ENCODE peak calls at places on chromosomes 3 and 15, in eight cellular contexts. Q is bronchial epithelial cell, C is body of pancreas, N is psoas muscle, K is AG09309, T is RWPE1, U is neural progenitor cell, M is colonic mucosa. Y is an unnamed sample.

GRCh38 chr3:179149239-179149887 is 1.2 kb downstream of the PIK3CA start:
- DNase-seq in Q (peak), C (peak), N (no peak), K (no peak), T (peak), U (peak), M (peak), Y (peak)

GRCh38 chr15:58043192-58043903 is 22.2 kb downstream of the ALDH1A2 start:
- DNase-seq in Q (peak), C (peak), N (peak), K (no peak), T (no peak), U (peak), M (peak), Y (no peak)

GRCh38 chr15:70044168-70044567 is 53.5 kb downstream of the TLE3 start:
- DNase-seq in Q (no peak), C (no peak), N (no peak), K (no peak), T (no peak), U (no peak), M (no peak), Y (no peak)

GRCh38 chr15:68271854-68272471 is 5.6 kb upstream of the FEM1B start:
- DNase-seq in Q (peak), C (peak), N (no peak), K (no peak), T (peak), U (peak), M (no peak), Y (no peak)

GRCh38 chr3:15682766-15683165 is 81.2 kb downstream of the BTD start:
- DNase-seq in Q (no peak), C (no peak), N (no peak), K (peak), T (no peak), U (no peak), M (no peak), Y (no peak)

GRCh38 chr3:114178770-114179368 is at the start of gene DRD3:
- DNase-seq in Q (peak), C (no peak), N (no peak), K (no peak), T (peak), U (peak), M (no peak), Y (no peak)

GRCh38 chr3:153293222-153293621 is 131.2 kb downstream of the RAP2B start:
- DNase-seq in Q (peak), C (no peak), N (no peak), K (peak), T (peak), U (no peak), M (no peak), Y (no peak)

GRCh38 chr15:39543651-39544050 is 37.2 kb upstream of the THBS1 start:
- DNase-seq in Q (no peak), C (no peak), N (no peak), K (no peak), T (no peak), U (peak), M (no peak), Y (no peak)

GRCh38 chr3:13498354-13499060 is 18.4 kb downstream of the HDAC11 start:
- DNase-seq in Q (no peak), C (no peak), N (peak), K (no peak), T (no peak), U (no peak), M (no peak), Y (no peak)

GRCh38 chr3:164452707-164453106 is 625.6 kb downstream of the SI start:
- DNase-seq in Q (no peak), C (no peak), N (no peak), K (no peak), T (no peak), U (no peak), M (no peak), Y (no peak)

GRCh38 chr3:9826815-9827574 is 16.8 kb downstream of the RPUSD3 start:
- DNase-seq in Q (peak), C (peak), N (no peak), K (no peak), T (no peak), U (peak), M (peak), Y (no peak)

GRCh38 chr3:64815691-64816225 is 128.0 kb upstream of the ADAMTS9 start:
- DNase-seq in Q (no peak), C (no peak), N (no peak), K (no peak), T (no peak), U (no peak), M (no peak), Y (no peak)

GRCh38 chr15:91407237-91407889 is 307.3 kb downstream of the SV2B start:
- DNase-seq in Q (peak), C (no peak), N (no peak), K (no peak), T (peak), U (no peak), M (no peak), Y (no peak)

GRCh38 chr15:66783327-66784124 is 81.5 kb downstream of the SMAD6 start:
- DNase-seq in Q (no peak), C (no peak), N (no peak), K (no peak), T (no peak), U (no peak), M (no peak), Y (no peak)

GRCh38 chr15:69861331-69862171 is 236.2 kb downstream of the TLE3 start:
- DNase-seq in Q (no peak), C (no peak), N (no peak), K (no peak), T (no peak), U (peak), M (no peak), Y (no peak)

GRCh38 chr3:2623463-2623862 is 486.7 kb downstream of the IL5RA start:
- DNase-seq in Q (peak), C (no peak), N (no peak), K (no peak), T (no peak), U (no peak), M (no peak), Y (no peak)

GRCh38 chr3:131053021-131053420 is 26.3 kb downstream of the NEK11 start:
- DNase-seq in Q (peak), C (no peak), N (no peak), K (no peak), T (no peak), U (no peak), M (no peak), Y (no peak)

GRCh38 chr3:66253790-66254620 is 33.2 kb downstream of the SLC25A26 start:
- DNase-seq in Q (peak), C (no peak), N (no peak), K (no peak), T (peak), U (peak), M (no peak), Y (peak)

GRCh38 chr15:80967991-80968510 is 21.6 kb downstream of the MESD start:
- DNase-seq in Q (no peak), C (no peak), N (no peak), K (no peak), T (no peak), U (no peak), M (no peak), Y (no peak)

GRCh38 chr3:194244167-194244566 is 107.0 kb downstream of the CPN2 start:
- DNase-seq in Q (no peak), C (no peak), N (no peak), K (no peak), T (no peak), U (no peak), M (no peak), Y (no peak)

GRCh38 chr15:48266029-48266428 is 59.9 kb downstream of the SLC12A1 start:
- DNase-seq in Q (peak), C (no peak), N (no peak), K (no peak), T (peak), U (no peak), M (no peak), Y (no peak)

GRCh38 chr15:64251121-64251520 is 88.3 kb upstream of the PPIB start:
- DNase-seq in Q (no peak), C (no peak), N (no peak), K (no peak), T (no peak), U (no peak), M (no peak), Y (no peak)

GRCh38 chr15:56608993-56609392 is 124.3 kb downstream of the ZNF280D start:
- DNase-seq in Q (no peak), C (no peak), N (no peak), K (no peak), T (no peak), U (no peak), M (no peak), Y (no peak)

GRCh38 chr3:74537164-74537563 is 77.3 kb downstream of the CNTN3 start:
- DNase-seq in Q (no peak), C (no peak), N (no peak), K (peak), T (no peak), U (no peak), M (no peak), Y (no peak)

GRCh38 chr3:188269040-188269439 is 115.1 kb downstream of the LPP start:
- DNase-seq in Q (no peak), C (no peak), N (no peak), K (no peak), T (no peak), U (no peak), M (no peak), Y (no peak)

GRCh38 chr3:97235611-97236315 is 421.4 kb downstream of the EPHA6 start:
- DNase-seq in Q (peak), C (no peak), N (no peak), K (no peak), T (peak), U (no peak), M (no peak), Y (no peak)

GRCh38 chr3:45038096-45038455 is 12.0 kb downstream of the CLEC3B start:
- DNase-seq in Q (peak), C (no peak), N (no peak), K (no peak), T (no peak), U (no peak), M (no peak), Y (no peak)

GRCh38 chr3:99952306-99952705 is 134.6 kb downstream of the CMSS1 start:
- DNase-seq in Q (no peak), C (no peak), N (no peak), K (no peak), T (no peak), U (no peak), M (no peak), Y (no peak)

GRCh38 chr3:107594870-107595269 is 72.1 kb downstream of the BBX start:
- DNase-seq in Q (no peak), C (no peak), N (no peak), K (no peak), T (no peak), U (no peak), M (no peak), Y (no peak)

GRCh38 chr15:29788433-29789034 is 33.7 kb downstream of the TJP1 start:
- DNase-seq in Q (no peak), C (no peak), N (no peak), K (no peak), T (peak), U (no peak), M (no peak), Y (no peak)

GRCh38 chr15:101250931-101251829 is 668 bp downstream of the CHSY1 start:
- DNase-seq in Q (no peak), C (peak), N (peak), K (no peak), T (peak), U (peak), M (peak), Y (no peak)

GRCh38 chr15:48557335-48557734 is 88.2 kb downstream of the FBN1 start:
- DNase-seq in Q (peak), C (peak), N (peak), K (no peak), T (no peak), U (no peak), M (no peak), Y (no peak)

GRCh38 chr3:126958638-126959085 is 24.3 kb upstream of the PLXNA1 start:
- DNase-seq in Q (no peak), C (no peak), N (no peak), K (no peak), T (no peak), U (no peak), M (no peak), Y (no peak)

GRCh38 chr3:126959144-126959920 is 23.6 kb upstream of the PLXNA1 start:
- DNase-seq in Q (no peak), C (no peak), N (peak), K (no peak), T (no peak), U (no peak), M (no peak), Y (no peak)

GRCh38 chr3:126961191-126961790 is 21.6 kb upstream of the PLXNA1 start:
- DNase-seq in Q (peak), C (peak), N (peak), K (peak), T (peak), U (no peak), M (peak), Y (peak)

GRCh38 chr3:126960604-126960995 is 22.3 kb upstream of the PLXNA1 start:
- DNase-seq in Q (peak), C (no peak), N (peak), K (no peak), T (no peak), U (no peak), M (no peak), Y (no peak)

DNA sequence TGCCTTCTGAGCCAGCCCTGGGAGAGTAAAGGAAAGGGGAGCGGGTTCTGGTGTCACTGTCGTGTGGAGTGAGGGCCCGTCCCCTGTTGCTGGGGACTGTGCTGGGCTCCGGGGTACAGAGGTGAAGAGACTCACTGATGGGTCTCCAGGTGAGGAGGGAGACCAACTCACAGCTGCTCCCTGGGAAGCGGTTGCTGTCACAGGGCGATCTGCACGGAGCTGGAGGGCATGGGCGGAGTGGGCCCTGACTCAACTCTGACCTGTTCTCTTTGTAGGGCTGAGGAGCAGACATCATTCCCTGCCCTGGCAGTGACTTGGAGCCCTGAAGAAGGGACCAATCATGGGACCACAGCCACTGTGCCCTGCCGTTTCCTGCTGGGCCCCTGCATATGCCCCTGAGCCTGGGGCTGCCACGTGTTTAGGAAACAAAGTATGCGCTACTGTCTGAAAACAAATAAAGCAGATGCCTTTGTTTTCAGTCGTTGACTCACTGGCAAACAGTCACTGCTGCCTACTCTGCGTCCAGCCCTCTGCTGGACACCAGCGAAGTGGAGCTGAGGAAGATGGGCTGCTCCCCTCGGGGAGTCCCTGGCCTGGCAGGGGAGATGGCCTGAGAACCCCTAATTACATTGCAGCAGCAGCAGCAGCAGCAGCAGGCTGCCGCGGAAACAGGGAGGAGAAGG is 22.9 kb upstream of the PLXNA1 start:
- DNase-seq in Q (peak), C (no peak), N (peak), K (peak), T (peak), U (peak), M (no peak), Y (no peak)
- TF ChIP-seq CTCF in Q (peak), C (no peak), N (no peak), K (peak), T (no peak), U (peak), M (no peak), Y (no peak)

GRCh38 chr3:174125267-174125844 is 727.8 kb downstream of the NLGN1 start:
- DNase-seq in Q (peak), C (no peak), N (no peak), K (peak), T (peak), U (peak), M (no peak), Y (peak)
- TF ChIP-seq CTCF in Q (peak), C (no peak), N (peak), K (peak), T (no peak), U (peak), M (no peak), Y (peak)

GRCh38 chr3:41204369-41204768 is 5.1 kb downstream of the CTNNB1 start:
- DNase-seq in Q (no peak), C (no peak), N (no peak), K (no peak), T (no peak), U (no peak), M (no peak), Y (no peak)
- TF ChIP-seq CTCF in Q (no peak), C (no peak), N (no peak), K (no peak), T (no peak), U (no peak), M (no peak), Y (no peak)

DNA sequence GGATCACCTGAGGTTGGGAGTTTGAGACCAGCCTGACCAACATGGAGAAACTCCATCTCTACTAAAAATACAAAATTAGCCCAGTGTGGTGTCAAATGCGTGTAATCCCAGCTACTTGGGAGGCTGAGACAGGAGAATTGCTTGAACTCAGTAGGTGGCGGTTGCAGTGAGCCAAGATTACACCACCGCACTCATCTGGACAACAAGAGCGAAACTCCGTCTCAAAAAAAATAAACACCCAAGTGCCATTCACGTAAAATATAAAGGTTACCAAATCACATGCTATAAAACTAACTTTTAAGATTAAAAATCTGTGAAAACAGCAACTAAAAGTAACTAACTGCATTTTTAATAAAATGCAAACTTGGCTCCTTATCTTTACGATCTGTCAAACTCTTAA is 8.9 kb downstream of the TRIM59 start:
- DNase-seq in Q (no peak), C (no peak), N (no peak), K (no peak), T (no peak), U (no peak), M (no peak), Y (no peak)
- TF ChIP-seq CTCF in Q (no peak), C (no peak), N (no peak), K (no peak), T (no peak), U (no peak), M (no peak), Y (no peak)

GRCh38 chr3:186589856-186590579 is 19.5 kb downstream of the DNAJB11 start:
- DNase-seq in Q (peak), C (peak), N (no peak), K (no peak), T (peak), U (no peak), M (no peak), Y (no peak)

GRCh38 chr3:186588619-186589018 is 18.1 kb downstream of the DNAJB11 start:
- DNase-seq in Q (peak), C (no peak), N (no peak), K (no peak), T (peak), U (no peak), M (no peak), Y (no peak)

GRCh38 chr3:186590580-186591296 is 20.2 kb downstream of the DNAJB11 start:
- DNase-seq in Q (no peak), C (no peak), N (no peak), K (no peak), T (no peak), U (no peak), M (no peak), Y (no peak)

GRCh38 chr3:186587183-186587582 is 16.7 kb downstream of the DNAJB11 start:
- DNase-seq in Q (no peak), C (no peak), N (no peak), K (no peak), T (no peak), U (no peak), M (no peak), Y (no peak)

GRCh38 chr3:186589115-186589514 is 18.6 kb downstream of the DNAJB11 start:
- DNase-seq in Q (peak), C (no peak), N (no peak), K (no peak), T (no peak), U (peak), M (no peak), Y (no peak)
- TF ChIP-seq CTCF in Q (peak), C (peak), N (no peak), K (no peak), T (no peak), U (peak), M (peak), Y (peak)

DNA sequence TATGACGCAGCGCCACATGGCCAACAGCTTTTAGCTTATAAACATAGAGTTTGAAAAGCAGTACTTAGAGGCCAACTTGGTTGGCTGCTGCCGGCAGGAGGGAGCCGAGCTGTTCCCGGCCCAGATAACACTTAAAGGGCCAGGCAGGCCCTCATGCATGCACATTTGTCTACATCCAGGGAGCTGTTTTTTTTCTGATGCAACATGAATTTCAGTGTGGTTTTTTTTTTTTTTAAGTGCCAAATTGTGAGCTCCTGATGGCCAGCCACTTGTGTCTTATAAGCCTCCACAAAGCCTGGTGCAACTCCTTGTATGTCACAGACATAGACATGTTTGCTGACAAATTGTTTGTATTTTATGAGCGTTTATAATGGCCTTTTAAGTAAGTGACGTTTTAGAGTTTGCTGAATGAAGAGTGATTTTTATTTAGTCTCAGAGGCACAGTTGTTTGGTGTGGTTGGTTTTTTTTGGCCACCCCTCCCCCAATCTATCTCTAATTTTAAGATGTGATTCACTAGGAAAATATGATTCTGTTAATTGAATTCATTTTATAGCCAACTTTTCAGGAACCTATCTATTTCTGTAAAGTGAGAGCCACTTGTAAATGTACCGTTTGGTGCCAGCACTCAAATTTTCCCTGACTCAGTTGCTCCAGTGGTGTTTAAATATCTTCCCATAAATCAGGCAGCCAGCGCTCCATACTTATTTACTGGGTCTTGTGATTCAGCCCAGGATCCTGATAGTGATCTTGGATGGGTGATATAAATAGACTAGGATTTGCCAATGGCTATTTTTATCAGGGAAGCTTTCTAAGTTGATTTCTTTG is 134.3 kb downstream of the VGLL4 start:
- DNase-seq in Q (peak), C (peak), N (peak), K (peak), T (no peak), U (peak), M (peak), Y (no peak)
- TF ChIP-seq CTCF in Q (no peak), C (no peak), N (peak), K (no peak), T (no peak), U (no peak), M (no peak), Y (no peak)

GRCh38 chr15:31347067-31347975 is 20.7 kb downstream of the KLF13 start:
- DNase-seq in Q (no peak), C (no peak), N (no peak), K (no peak), T (no peak), U (no peak), M (no peak), Y (no peak)
- TF ChIP-seq CTCF in Q (no peak), C (no peak), N (no peak), K (no peak), T (no peak), U (no peak), M (no peak), Y (no peak)